ENCODE peak calls at places on chromosomes 16 and 17, in ten cellular contexts. Y is activated CD4-positive, CD25-positive, alpha-beta regulatory T cell treated with anti-CD3 and anti-CD28 coated beads, Interleukin-2, amount 50 U/mL, for 16 hours; E is A673; I is fibroblast of the aortic adventitia; X is stimulated activated CD8-positive, alpha-beta memory T cell treated with anti-CD3 and anti-CD28 coated beads, Interleukin-2, amount 100 ng/mL, for 48 hours; H is foreskin keratinocyte; N is NCI-H1436; M is coronary artery; R is ovary; A is midbrain. P is an unnamed sample.

GRCh38 chr16:69501956-69502457 is 63.8 kb upstream of the NFAT5 start:
- DNase-seq in Y (no peak), E (no peak), I (peak), X (no peak), H (no peak), N (no peak), M (no peak), R (no peak), A (no peak), P (no peak)

GRCh38 chr17:60525624-60526514 is at the start of gene APPBP2:
- DNase-seq in Y (peak), E (peak), I (peak), X (peak), H (peak), N (peak), M (peak), R (peak), A (peak), P (peak)

GRCh38 chr16:46859719-46860152 is 24.4 kb upstream of the GPT2 start:
- DNase-seq in Y (no peak), E (no peak), I (peak), X (peak), H (peak), N (no peak), M (no peak), R (no peak), A (no peak), P (peak)

GRCh38 chr17:68539536-68540469 is 27.6 kb downstream of the PRKAR1A start:
- DNase-seq in Y (no peak), E (no peak), I (peak), X (no peak), H (peak), N (no peak), M (no peak), R (no peak), A (no peak), P (peak)

GRCh38 chr16:89375686-89376085 is 114.7 kb downstream of the ANKRD11 start:
- DNase-seq in Y (no peak), E (peak), I (no peak), X (no peak), H (no peak), N (no peak), M (no peak), R (no peak), A (no peak), P (no peak)

GRCh38 chr17:32927724-32928526 is at the start of gene TMEM98:
- DNase-seq in Y (no peak), E (peak), I (peak), X (peak), H (peak), N (peak), M (peak), R (peak), A (peak), P (peak)

GRCh38 chr16:12067714-12068401 is 91.3 kb downstream of the SNX29 start:
- DNase-seq in Y (peak), E (peak), I (peak), X (no peak), H (peak), N (peak), M (no peak), R (peak), A (peak), P (peak)

GRCh38 chr16:2147981-2148671 is at the start of gene RAB26:
- DNase-seq in Y (no peak), E (peak), I (no peak), X (no peak), H (peak), N (peak), M (no peak), R (peak), A (peak), P (peak)

GRCh38 chr17:5838661-5839300 is 231.4 kb upstream of the WSCD1 start:
- DNase-seq in Y (no peak), E (no peak), I (no peak), X (no peak), H (no peak), N (no peak), M (no peak), R (no peak), A (peak), P (no peak)

GRCh38 chr16:24748242-24748641 is 18.8 kb downstream of the TNRC6A start:
- DNase-seq in Y (no peak), E (peak), I (peak), X (no peak), H (peak), N (no peak), M (no peak), R (no peak), A (peak), P (peak)

GRCh38 chr17:42399121-42399520 is 10.9 kb upstream of the STAT3 start:
- DNase-seq in Y (no peak), E (no peak), I (no peak), X (no peak), H (no peak), N (no peak), M (no peak), R (no peak), A (no peak), P (no peak)

GRCh38 chr17:13596241-13596941 is 5.3 kb downstream of the HS3ST3A1 start:
- DNase-seq in Y (no peak), E (no peak), I (no peak), X (no peak), H (no peak), N (no peak), M (no peak), R (no peak), A (no peak), P (no peak)

GRCh38 chr16:48335961-48336360 is 49.3 kb downstream of the SIAH1 start:
- DNase-seq in Y (no peak), E (no peak), I (peak), X (no peak), H (no peak), N (no peak), M (no peak), R (no peak), A (no peak), P (peak)

GRCh38 chr17:79295307-79295706 is 220.7 kb downstream of the ENGASE start:
- DNase-seq in Y (no peak), E (no peak), I (no peak), X (no peak), H (no peak), N (no peak), M (no peak), R (no peak), A (no peak), P (no peak)

GRCh38 chr17:8120520-8121443 is 2.5 kb upstream of the ALOXE3 start:
- DNase-seq in Y (peak), E (peak), I (peak), X (peak), H (peak), N (peak), M (peak), R (peak), A (peak), P (peak)

GRCh38 chr17:47077576-47077975 is 98.5 kb upstream of the RPRML start:
- DNase-seq in Y (no peak), E (no peak), I (no peak), X (no peak), H (peak), N (no peak), M (no peak), R (no peak), A (no peak), P (no peak)

GRCh38 chr17:75753514-75754377 is 11.2 kb downstream of the GALK1 start:
- DNase-seq in Y (no peak), E (peak), I (peak), X (peak), H (no peak), N (no peak), M (no peak), R (peak), A (peak), P (peak)

GRCh38 chr16:4944333-4945281 is 7.7 kb upstream of the PPL start:
- DNase-seq in Y (no peak), E (peak), I (peak), X (no peak), H (peak), N (peak), M (peak), R (peak), A (no peak), P (peak)

GRCh38 chr16:68399456-68399855 is 48.9 kb downstream of the SMPD3 start:
- DNase-seq in Y (no peak), E (peak), I (peak), X (no peak), H (no peak), N (no peak), M (no peak), R (no peak), A (no peak), P (no peak)

GRCh38 chr17:44636562-44636961 is 19.7 kb upstream of the MEIOC start:
- DNase-seq in Y (no peak), E (peak), I (peak), X (no peak), H (peak), N (peak), M (no peak), R (no peak), A (peak), P (peak)

GRCh38 chr17:45413498-45413923 is 19.2 kb downstream of the ARHGAP27 start:
- DNase-seq in Y (no peak), E (no peak), I (no peak), X (no peak), H (no peak), N (no peak), M (no peak), R (no peak), A (peak), P (no peak)

GRCh38 chr16:28264656-28265055 is 27.7 kb upstream of the SBK1 start:
- DNase-seq in Y (no peak), E (peak), I (no peak), X (no peak), H (no peak), N (no peak), M (no peak), R (no peak), A (no peak), P (no peak)

P was measured in fibroblast of gingiva.